ENCODE peak calls at places on chromosomes 6 and 20, in ten cellular contexts. G, W, Q, I, E, V, P, U, M and L are unnamed samples.

GRCh38 chr6:139027620-139028182 is 844 bp upstream of the ABRACL start:
- DNase-seq in G (peak; percentile 82), W (no peak), Q (peak; percentile 17), I (no peak), E (peak; percentile 27), V (peak; percentile 88), P (peak; percentile 38), U (peak; percentile 70), M (no peak), L (peak; percentile 13)

GRCh38 chr6:148831064-148831463 is 84.2 kb downstream of the UST start:
- DNase-seq in G (no peak), W (no peak), Q (peak; percentile 1), I (no peak), E (no peak), V (no peak), P (no peak), U (no peak), M (no peak), L (no peak)

GRCh38 chr6:65989676-65990075 is 282.6 kb upstream of the EYS start:
- DNase-seq in G (no peak), W (no peak), Q (no peak), I (no peak), E (no peak), V (no peak), P (no peak), U (no peak), M (no peak), L (no peak)

GRCh38 chr6:41271901-41272395 is 14.5 kb downstream of the TREM1 start:
- DNase-seq in G (no peak), W (no peak), Q (no peak), I (peak; percentile 32), E (no peak), V (no peak), P (peak; percentile 37), U (no peak), M (peak; percentile 15), L (no peak)

GRCh38 chr6:169857343-169858292 is 106.2 kb downstream of the ERMARD start:
- DNase-seq in G (no peak), W (no peak), Q (no peak), I (no peak), E (no peak), V (no peak), P (no peak), U (no peak), M (no peak), L (no peak)

GRCh38 chr20:16395366-16395765 is 177.9 kb downstream of the KIF16B start:
- DNase-seq in G (no peak), W (no peak), Q (no peak), I (no peak), E (no peak), V (no peak), P (no peak), U (no peak), M (no peak), L (no peak)

GRCh38 chr6:168049277-168049676 is 29.7 kb downstream of the FRMD1 start:
- DNase-seq in G (no peak), W (no peak), Q (no peak), I (no peak), E (no peak), V (no peak), P (no peak), U (no peak), M (no peak), L (no peak)

GRCh38 chr6:7373739-7374138 is 15.8 kb downstream of the CAGE1 start:
- DNase-seq in G (no peak), W (no peak), Q (no peak), I (no peak), E (no peak), V (no peak), P (no peak), U (no peak), M (no peak), L (no peak)

GRCh38 chr6:21149460-21149859 is 444.1 kb upstream of the SOX4 start:
- DNase-seq in G (no peak), W (no peak), Q (no peak), I (no peak), E (no peak), V (no peak), P (no peak), U (no peak), M (no peak), L (no peak)

GRCh38 chr20:52269926-52270325 is 78.3 kb upstream of the ZFP64 start:
- DNase-seq in G (no peak), W (no peak), Q (no peak), I (no peak), E (no peak), V (no peak), P (no peak), U (no peak), M (no peak), L (peak; percentile 51)

GRCh38 chr6:20202070-20202658 is 10.1 kb downstream of the MBOAT1 start:
- DNase-seq in G (no peak), W (no peak), Q (no peak), I (no peak), E (no peak), V (no peak), P (no peak), U (no peak), M (no peak), L (no peak)

GRCh38 chr6:131258816-131259476 is 123.7 kb downstream of the AKAP7 start:
- DNase-seq in G (no peak), W (no peak), Q (no peak), I (no peak), E (no peak), V (no peak), P (no peak), U (no peak), M (no peak), L (no peak)

GRCh38 chr6:24191346-24191745 is 65.3 kb downstream of the NRSN1 start:
- DNase-seq in G (no peak), W (no peak), Q (no peak), I (no peak), E (no peak), V (no peak), P (no peak), U (peak; percentile 18), M (no peak), L (no peak)

GRCh38 chr6:139316622-139317317 is 25.0 kb upstream of the TXLNB start:
- DNase-seq in G (no peak), W (no peak), Q (no peak), I (no peak), E (no peak), V (no peak), P (no peak), U (no peak), M (no peak), L (no peak)

GRCh38 chr6:160005861-160006540 is 37.1 kb downstream of the IGF2R start:
- DNase-seq in G (no peak), W (peak; percentile 40), Q (no peak), I (peak; percentile 66), E (no peak), V (no peak), P (no peak), U (no peak), M (peak; percentile 31), L (peak; percentile 55)

GRCh38 chr20:54980321-54980960 is 505.0 kb downstream of the DOK5 start:
- DNase-seq in G (peak; percentile 37), W (no peak), Q (no peak), I (no peak), E (no peak), V (peak; percentile 53), P (no peak), U (peak; percentile 17), M (no peak), L (peak; percentile 25)

GRCh38 chr6:32972353-32973143 is 4.2 kb downstream of the BRD2 start:
- DNase-seq in G (peak; percentile 71), W (peak; percentile 28), Q (no peak), I (peak; percentile 46), E (no peak), V (peak; percentile 74), P (no peak), U (no peak), M (no peak), L (no peak)

GRCh38 chr6:145532361-145532760 is 203.0 kb downstream of the EPM2A start:
- DNase-seq in G (no peak), W (peak; percentile 22), Q (no peak), I (no peak), E (no peak), V (no peak), P (no peak), U (no peak), M (no peak), L (no peak)

GRCh38 chr20:52539891-52540290 is 348.3 kb upstream of the ZFP64 start:
- DNase-seq in G (no peak), W (no peak), Q (no peak), I (no peak), E (no peak), V (no peak), P (no peak), U (no peak), M (no peak), L (peak; percentile 32)

GRCh38 chr6:35078226-35078850 is 62.8 kb downstream of the TCP11 start:
- DNase-seq in G (no peak), W (peak; percentile 7), Q (no peak), I (no peak), E (no peak), V (no peak), P (peak; percentile 22), U (no peak), M (no peak), L (no peak)

GRCh38 chr6:74091133-74091793 is 395.3 kb downstream of the CD109 start:
- DNase-seq in G (peak; percentile 8), W (no peak), Q (no peak), I (no peak), E (no peak), V (peak; percentile 23), P (no peak), U (peak; percentile 41), M (no peak), L (peak; percentile 75)

GRCh38 chr6:130307752-130308361 is 58.0 kb upstream of the TMEM200A start:
- DNase-seq in G (no peak), W (no peak), Q (no peak), I (no peak), E (no peak), V (no peak), P (no peak), U (no peak), M (no peak), L (no peak)

GRCh38 chr6:122610690-122611455 is 668 bp downstream of the PKIB start:
- DNase-seq in G (peak; percentile 84), W (peak; percentile 66), Q (no peak), I (peak; percentile 28), E (no peak), V (peak; percentile 22), P (peak; percentile 38), U (peak; percentile 61), M (peak; percentile 28), L (peak; percentile 51)

GRCh38 chr6:88565836-88566235 is 397.6 kb downstream of the RNGTT start:
- DNase-seq in G (no peak), W (no peak), Q (no peak), I (no peak), E (no peak), V (no peak), P (no peak), U (no peak), M (no peak), L (no peak)